ENCODE peak calls at places on chromosomes 1 and 21, in ten cellular contexts. M, T, Z, W, X, Q, B, G, C and K are unnamed samples.
A peak's percentile ranks its signal among the peaks of the same experiment; 100 is the strongest.

GRCh38 chr1:218474089-218474488 is 129.0 kb downstream of the TGFB2 start:
- DNase-seq in M (no peak), T (no peak), Z (no peak), W (no peak), X (no peak), Q (no peak), B (no peak), G (no peak), C (no peak), K (no peak)

GRCh38 chr1:64098856-64099606 is 104.4 kb upstream of the UBE2U start:
- DNase-seq in M (no peak), T (no peak), Z (no peak), W (no peak), X (no peak), Q (no peak), B (no peak), G (no peak), C (no peak), K (no peak)

GRCh38 chr1:67747667-67748066 is 62.7 kb downstream of the GADD45A start:
- DNase-seq in M (no peak), T (no peak), Z (no peak), W (no peak), X (no peak), Q (no peak), B (no peak), G (no peak), C (no peak), K (no peak)

GRCh38 chr1:154765970-154766369 is 104.1 kb downstream of the KCNN3 start:
- DNase-seq in M (no peak), T (no peak), Z (no peak), W (no peak), X (no peak), Q (no peak), B (no peak), G (no peak), C (peak; percentile 21), K (no peak)

GRCh38 chr1:156434976-156435550 is 65.5 kb downstream of the MEF2D start:
- DNase-seq in M (no peak), T (no peak), Z (no peak), W (no peak), X (no peak), Q (no peak), B (no peak), G (no peak), C (no peak), K (no peak)

GRCh38 chr1:247540536-247540935 is 4.3 kb upstream of the OR2C3 start:
- DNase-seq in M (no peak), T (no peak), Z (no peak), W (no peak), X (no peak), Q (no peak), B (no peak), G (no peak), C (no peak), K (no peak)

GRCh38 chr21:29985866-29986265 is 46.1 kb upstream of the GRIK1 start:
- DNase-seq in M (no peak), T (no peak), Z (no peak), W (no peak), X (no peak), Q (no peak), B (no peak), G (no peak), C (no peak), K (no peak)

GRCh38 chr1:24114753-24115152 is 2.8 kb upstream of the MYOM3 start:
- DNase-seq in M (no peak), T (no peak), Z (no peak), W (no peak), X (no peak), Q (no peak), B (no peak), G (no peak), C (no peak), K (no peak)

GRCh38 chr1:234769284-234769998 is 159.5 kb upstream of the IRF2BP2 start:
- DNase-seq in M (no peak), T (no peak), Z (no peak), W (no peak), X (no peak), Q (no peak), B (no peak), G (no peak), C (no peak), K (no peak)

GRCh38 chr1:217272385-217272784 is 358.5 kb downstream of the GPATCH2 start:
- DNase-seq in M (no peak), T (no peak), Z (no peak), W (no peak), X (no peak), Q (no peak), B (no peak), G (no peak), C (no peak), K (no peak)

GRCh38 chr1:174800221-174800791 is 199.4 kb upstream of the CACYBP start:
- DNase-seq in M (no peak), T (peak; percentile 11), Z (no peak), W (no peak), X (no peak), Q (peak; percentile 23), B (no peak), G (no peak), C (no peak), K (no peak)

GRCh38 chr21:33014331-33014730 is 11.4 kb upstream of the OLIG2 start:
- DNase-seq in M (no peak), T (no peak), Z (no peak), W (no peak), X (no peak), Q (no peak), B (no peak), G (no peak), C (no peak), K (no peak)